ENCODE peak calls at places on chromosomes 13 and 19, in eight cellular contexts. E is T-helper 9 cell, M is B cell, V is KG1, K is ascending aorta, I is lower leg skin, D is myocyte, T is SW480. N is an unnamed sample.

GRCh38 chr13:30796833-30797601 is 61.7 kb downstream of the ALOX5AP start:
- DNase-seq in E (no peak), M (no peak), V (no peak), K (no peak), I (peak; percentile 85), D (no peak), T (no peak), N (no peak)

GRCh38 chr19:53982611-53983010 is 8.8 kb upstream of the CACNG6 start:
- DNase-seq in E (no peak), M (peak; percentile 77), V (no peak), K (no peak), I (peak; percentile 90), D (no peak), T (no peak), N (no peak)

GRCh38 chr19:34298891-34299510 is 44.6 kb downstream of the GARRE1 start:
- DNase-seq in E (no peak), M (no peak), V (no peak), K (no peak), I (no peak), D (no peak), T (no peak), N (peak; percentile 25)

GRCh38 chr13:37531054-37531453 is 67.5 kb downstream of the POSTN start:
- DNase-seq in E (no peak), M (no peak), V (no peak), K (no peak), I (no peak), D (no peak), T (no peak), N (no peak)

GRCh38 chr13:79589605-79590511 is 108.9 kb downstream of the NDFIP2 start:
- DNase-seq in E (no peak), M (no peak), V (no peak), K (no peak), I (no peak), D (peak; percentile 26), T (no peak), N (peak; percentile 3)

GRCh38 chr13:72820156-72820897 is 38.4 kb downstream of the PIBF1 start:
- DNase-seq in E (no peak), M (no peak), V (no peak), K (no peak), I (no peak), D (peak; percentile 14), T (no peak), N (no peak)

GRCh38 chr19:48656840-48657474 is 11.0 kb upstream of the CA11 start:
- DNase-seq in E (no peak), M (no peak), V (no peak), K (no peak), I (no peak), D (peak; percentile 77), T (peak; percentile 89), N (no peak)

GRCh38 chr19:52391135-52391534 is 6.5 kb upstream of the ZNF528 start:
- DNase-seq in E (no peak), M (no peak), V (no peak), K (no peak), I (no peak), D (no peak), T (no peak), N (no peak)

GRCh38 chr13:48662226-48662625 is 8.5 kb downstream of the CYSLTR2 start:
- DNase-seq in E (no peak), M (no peak), V (no peak), K (no peak), I (no peak), D (no peak), T (no peak), N (no peak)

GRCh38 chr19:27758626-27759505 is 1454.1 kb downstream of the UQCRFS1 start:
- DNase-seq in E (no peak), M (no peak), V (no peak), K (no peak), I (no peak), D (peak; percentile 71), T (no peak), N (no peak)

GRCh38 chr19:41325640-41325946 is 15.6 kb downstream of the CCDC97 start:
- DNase-seq in E (no peak), M (no peak), V (no peak), K (no peak), I (no peak), D (no peak), T (no peak), N (no peak)

GRCh38 chr19:40224342-40225148 is 1.9 kb downstream of the CCNP start:
- DNase-seq in E (no peak), M (no peak), V (no peak), K (no peak), I (no peak), D (no peak), T (peak; percentile 52), N (peak; percentile 43)

GRCh38 chr13:43154839-43155238 is 131.5 kb downstream of the DNAJC15 start:
- DNase-seq in E (no peak), M (no peak), V (no peak), K (no peak), I (peak; percentile 53), D (no peak), T (no peak), N (no peak)

GRCh38 chr19:409006-409514 is at the start of gene C2CD4C:
- DNase-seq in E (no peak), M (peak; percentile 78), V (no peak), K (no peak), I (peak; percentile 82), D (no peak), T (no peak), N (no peak)

GRCh38 chr13:32087955-32088747 is 56.6 kb downstream of the FRY start:
- DNase-seq in E (no peak), M (no peak), V (no peak), K (no peak), I (no peak), D (no peak), T (no peak), N (no peak)

GRCh38 chr13:29369060-29369743 is 226.3 kb downstream of the SLC7A1 start:
- DNase-seq in E (no peak), M (peak; percentile 32), V (peak; percentile 32), K (no peak), I (no peak), D (peak; percentile 44), T (peak; percentile 64), N (peak; percentile 90)